ENCODE peak calls at places on chromosome X, in six cellular contexts. One of them, this sample, is unnamed.
A peak's percentile ranks its signal among the peaks of the same experiment; 100 is the strongest.

GRCh38 chrX:64334467-64334866 is 60.8 kb downstream of the MTMR8 start:
- DNase-seq in right atrium auricular region: no peak
- DNase-seq in K562: no peak
- DNase-seq in mucosa of descending colon: no peak
- DNase-seq in transverse colon: peak; percentile 58
- DNase-seq in heart left ventricle: no peak
- DNase-seq in this sample: no peak

GRCh38 chrX:104566921-104567501 is 1.0 kb downstream of the IL1RAPL2 start:
- DNase-seq in heart left ventricle: no peak
- DNase-seq in right atrium auricular region: no peak
- DNase-seq in K562: no peak
- DNase-seq in transverse colon: no peak
- DNase-seq in mucosa of descending colon: no peak
- DNase-seq in this sample: peak; percentile 2

GRCh38 chrX:154596290-154596929 is 11.5 kb downstream of the CTAG1A start:
- DNase-seq in mucosa of descending colon: no peak
- DNase-seq in transverse colon: no peak
- DNase-seq in right atrium auricular region: no peak
- DNase-seq in K562: no peak
- DNase-seq in heart left ventricle: no peak
- DNase-seq in this sample: peak; percentile 70

GRCh38 chrX:74422029-74422352 is 698 bp downstream of the SLC16A2 start:
- DNase-seq in heart left ventricle: no peak
- DNase-seq in K562: no peak
- DNase-seq in mucosa of descending colon: no peak
- DNase-seq in transverse colon: no peak
- DNase-seq in right atrium auricular region: no peak
- DNase-seq in this sample: no peak

GRCh38 chrX:10769165-10769564 is 148.8 kb upstream of the MID1 start:
- DNase-seq in heart left ventricle: no peak
- DNase-seq in right atrium auricular region: no peak
- DNase-seq in transverse colon: no peak
- DNase-seq in K562: peak; percentile 22
- DNase-seq in mucosa of descending colon: no peak
- DNase-seq in this sample: peak; percentile 44

GRCh38 chrX:47648376-47648775 is 2.0 kb downstream of the ELK1 start:
- DNase-seq in transverse colon: no peak
- DNase-seq in mucosa of descending colon: no peak
- DNase-seq in K562: no peak
- DNase-seq in heart left ventricle: no peak
- DNase-seq in right atrium auricular region: no peak
- DNase-seq in this sample: no peak

GRCh38 chrX:134601240-134601639 is 57.0 kb downstream of the PLAC1 start:
- DNase-seq in K562: no peak
- DNase-seq in heart left ventricle: no peak
- DNase-seq in transverse colon: no peak
- DNase-seq in right atrium auricular region: no peak
- DNase-seq in mucosa of descending colon: no peak
- DNase-seq in this sample: peak; percentile 56

GRCh38 chrX:100928660-100929613 is at the start of gene XKRX:
- DNase-seq in mucosa of descending colon: peak; percentile 79
- DNase-seq in right atrium auricular region: no peak
- DNase-seq in transverse colon: peak; percentile 71
- DNase-seq in heart left ventricle: peak; percentile 10
- DNase-seq in K562: peak; percentile 11
- DNase-seq in this sample: peak; percentile 52

GRCh38 chrX:27600686-27601085 is 10.5 kb downstream of the DCAF8L2 start:
- DNase-seq in right atrium auricular region: no peak
- DNase-seq in K562: no peak
- DNase-seq in transverse colon: no peak
- DNase-seq in heart left ventricle: no peak
- DNase-seq in mucosa of descending colon: no peak
- DNase-seq in this sample: no peak

GRCh38 chrX:37332987-37333658 is 16.0 kb upstream of the PRRG1 start:
- DNase-seq in heart left ventricle: no peak
- DNase-seq in mucosa of descending colon: no peak
- DNase-seq in transverse colon: no peak
- DNase-seq in K562: no peak
- DNase-seq in right atrium auricular region: no peak
- DNase-seq in this sample: no peak

GRCh38 chrX:47751670-47752069 is 85.0 kb upstream of the ZNF81 start:
- DNase-seq in mucosa of descending colon: peak; percentile 43
- DNase-seq in right atrium auricular region: no peak
- DNase-seq in heart left ventricle: no peak
- DNase-seq in K562: peak; percentile 34
- DNase-seq in transverse colon: peak; percentile 60
- DNase-seq in this sample: peak; percentile 60

GRCh38 chrX:80747832-80748231 is 61.8 kb downstream of the BRWD3 start:
- DNase-seq in transverse colon: no peak
- DNase-seq in heart left ventricle: no peak
- DNase-seq in K562: no peak
- DNase-seq in right atrium auricular region: no peak
- DNase-seq in mucosa of descending colon: no peak
- DNase-seq in this sample: no peak

GRCh38 chrX:109889289-109890006 is 113.5 kb upstream of the TMEM164 start:
- DNase-seq in heart left ventricle: no peak
- DNase-seq in K562: peak; percentile 42
- DNase-seq in mucosa of descending colon: no peak
- DNase-seq in transverse colon: no peak
- DNase-seq in right atrium auricular region: no peak
- DNase-seq in this sample: peak; percentile 56

GRCh38 chrX:153245288-153245731 is 66.2 kb downstream of the MAGEA1 start:
- DNase-seq in transverse colon: no peak
- DNase-seq in heart left ventricle: no peak
- DNase-seq in right atrium auricular region: no peak
- DNase-seq in K562: peak; percentile 60
- DNase-seq in mucosa of descending colon: no peak
- DNase-seq in this sample: no peak

GRCh38 chrX:2767631-2768455 is 16.0 kb downstream of the XG start:
- DNase-seq in transverse colon: peak; percentile 22
- DNase-seq in right atrium auricular region: peak; percentile 62
- DNase-seq in K562: no peak
- DNase-seq in heart left ventricle: peak; percentile 38
- DNase-seq in mucosa of descending colon: peak; percentile 57
- DNase-seq in this sample: peak; percentile 57

GRCh38 chrX:67781132-67781531 is 237.3 kb downstream of the AR start:
- DNase-seq in transverse colon: no peak
- DNase-seq in mucosa of descending colon: no peak
- DNase-seq in right atrium auricular region: no peak
- DNase-seq in K562: no peak
- DNase-seq in heart left ventricle: peak; percentile 18
- DNase-seq in this sample: no peak

GRCh38 chrX:129654652-129655546 is at the start of gene APLN:
- DNase-seq in mucosa of descending colon: peak; percentile 55
- DNase-seq in heart left ventricle: peak; percentile 61
- DNase-seq in K562: no peak
- DNase-seq in transverse colon: no peak
- DNase-seq in right atrium auricular region: peak; percentile 55
- DNase-seq in this sample: peak; percentile 73

GRCh38 chrX:149497626-149498025 is 7.5 kb downstream of the IDS start:
- DNase-seq in K562: no peak
- DNase-seq in right atrium auricular region: peak; percentile 40
- DNase-seq in mucosa of descending colon: no peak
- DNase-seq in heart left ventricle: no peak
- DNase-seq in transverse colon: no peak
- DNase-seq in this sample: no peak

GRCh38 chrX:101415180-101416130 is 7.4 kb downstream of the HNRNPH2 start:
- DNase-seq in K562: peak; percentile 56
- DNase-seq in mucosa of descending colon: no peak
- DNase-seq in right atrium auricular region: no peak
- DNase-seq in transverse colon: no peak
- DNase-seq in heart left ventricle: peak; percentile 16
- DNase-seq in this sample: peak; percentile 84

GRCh38 chrX:2442694-2443093 is 58.1 kb downstream of the DHRSX start:
- DNase-seq in K562: no peak
- DNase-seq in heart left ventricle: no peak
- DNase-seq in right atrium auricular region: no peak
- DNase-seq in mucosa of descending colon: no peak
- DNase-seq in transverse colon: no peak
- DNase-seq in this sample: no peak

GRCh38 chrX:53281321-53281822 is at the start of gene IQSEC2:
- DNase-seq in transverse colon: peak; percentile 89
- DNase-seq in heart left ventricle: peak; percentile 87
- DNase-seq in mucosa of descending colon: peak; percentile 90
- DNase-seq in K562: peak; percentile 77
- DNase-seq in right atrium auricular region: peak; percentile 79
- DNase-seq in this sample: peak; percentile 75

GRCh38 chrX:133923548-133923947 is 61.8 kb downstream of the GPC3 start:
- DNase-seq in heart left ventricle: no peak
- DNase-seq in mucosa of descending colon: no peak
- DNase-seq in right atrium auricular region: no peak
- DNase-seq in K562: no peak
- DNase-seq in transverse colon: no peak
- DNase-seq in this sample: no peak

DNA sequence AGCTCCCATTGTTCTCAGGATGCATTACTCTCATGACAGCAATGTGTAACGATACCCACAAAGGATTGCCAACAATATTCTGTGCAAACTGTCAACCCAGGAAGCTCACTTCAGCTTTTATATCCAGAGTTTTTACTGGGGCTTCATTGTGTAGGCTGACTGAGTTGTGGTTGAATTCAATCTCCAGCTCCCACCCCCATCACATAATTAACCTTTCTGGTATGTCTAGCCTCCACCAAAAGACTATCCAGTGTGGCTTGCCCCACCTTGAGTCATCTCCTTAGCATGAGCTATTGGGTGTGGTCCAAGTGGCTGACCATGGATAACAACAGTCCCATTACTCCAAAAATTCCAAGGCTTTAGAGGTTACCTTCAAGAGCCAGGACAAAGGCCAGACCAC is 17.7 kb upstream of the TAB3 start:
- DNase-seq in transverse colon: no peak
- DNase-seq in mucosa of descending colon: no peak
- DNase-seq in heart left ventricle: no peak
- DNase-seq in right atrium auricular region: no peak
- DNase-seq in K562: no peak
- DNase-seq in this sample: no peak
- H3K4me1 ChIP-seq in transverse colon: no peaks in the 10 kb centered on the region
- H3K4me1 ChIP-seq in mucosa of descending colon: no peaks in the 10 kb centered on the region
- H3K4me1 ChIP-seq in heart left ventricle: no peaks in the 10 kb centered on the region
- H3K4me1 ChIP-seq in right atrium auricular region: no peaks in the 10 kb centered on the region
- H3K4me1 ChIP-seq in K562: peaks cover 49% of the 10 kb centered on the region
- H3K4me1 ChIP-seq in this sample: peaks cover 15% of the 10 kb centered on the region

GRCh38 chrX:25020391-25021131 is 4.8 kb upstream of the ARX start:
- DNase-seq in heart left ventricle: no peak
- DNase-seq in K562: peak; percentile 75
- DNase-seq in transverse colon: no peak
- DNase-seq in right atrium auricular region: no peak
- DNase-seq in mucosa of descending colon: no peak
- DNase-seq in this sample: peak; percentile 18

GRCh38 chrX:25019707-25020390 is 4.1 kb upstream of the ARX start:
- DNase-seq in transverse colon: no peak
- DNase-seq in mucosa of descending colon: no peak
- DNase-seq in heart left ventricle: no peak
- DNase-seq in right atrium auricular region: no peak
- DNase-seq in K562: no peak
- DNase-seq in this sample: no peak

GRCh38 chrX:25022499-25023325 is 6.9 kb upstream of the ARX start:
- DNase-seq in right atrium auricular region: no peak
- DNase-seq in heart left ventricle: no peak
- DNase-seq in mucosa of descending colon: no peak
- DNase-seq in K562: no peak
- DNase-seq in transverse colon: no peak
- DNase-seq in this sample: no peak

GRCh38 chrX:25018682-25019081 is 2.9 kb upstream of the ARX start:
- DNase-seq in right atrium auricular region: no peak
- DNase-seq in heart left ventricle: no peak
- DNase-seq in K562: no peak
- DNase-seq in transverse colon: no peak
- DNase-seq in mucosa of descending colon: no peak
- DNase-seq in this sample: no peak

DNA sequence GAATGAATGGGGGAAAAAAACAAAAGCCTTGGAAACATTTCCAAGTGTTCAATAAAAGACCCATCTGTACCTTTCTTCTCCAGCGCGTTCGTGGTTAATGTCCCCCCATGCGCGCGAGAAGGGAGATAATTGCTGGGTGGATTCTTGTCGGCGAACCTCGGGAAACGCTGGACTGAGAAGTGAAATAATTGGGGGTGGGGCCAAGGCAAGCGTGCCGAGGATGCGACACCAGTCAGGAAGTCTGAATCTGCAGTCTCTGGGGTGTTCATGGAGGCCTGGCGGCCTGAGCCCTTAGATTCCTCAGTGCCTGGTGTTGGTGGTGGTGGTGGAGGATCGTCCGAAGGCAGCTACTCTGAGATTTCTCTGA is 5.3 kb upstream of the ARX start:
- DNase-seq in transverse colon: no peak
- DNase-seq in K562: no peak
- DNase-seq in mucosa of descending colon: no peak
- DNase-seq in heart left ventricle: no peak
- DNase-seq in right atrium auricular region: no peak
- DNase-seq in this sample: no peak
- TF ChIP-seq CTCF in transverse colon: no peak
- TF ChIP-seq CTCF in K562: no peak
- TF ChIP-seq CTCF in mucosa of descending colon: no peak
- TF ChIP-seq CTCF in heart left ventricle: no peak
- TF ChIP-seq CTCF in right atrium auricular region: no peak
- TF ChIP-seq CTCF in this sample: no peak

DNA sequence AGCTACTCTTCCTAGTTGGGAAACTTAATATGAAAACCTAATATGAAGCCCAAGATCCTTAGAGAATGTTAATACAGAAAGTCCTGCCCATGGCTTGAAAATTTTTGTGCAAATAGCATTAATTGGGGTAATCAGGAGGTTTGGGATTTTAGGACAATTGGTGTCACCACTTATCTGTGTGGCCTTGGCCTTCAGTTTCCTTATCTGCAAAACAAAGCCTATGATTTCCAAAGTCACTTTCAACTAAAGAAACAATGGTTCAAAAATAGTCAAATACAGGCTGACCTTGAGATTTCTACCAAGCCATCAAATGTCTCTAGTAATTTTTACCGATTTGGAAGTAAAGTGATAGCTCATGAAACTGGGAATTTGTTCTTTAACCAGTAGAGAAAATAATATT is 40.2 kb upstream of the FAM9C start:
- DNase-seq in mucosa of descending colon: no peak
- DNase-seq in right atrium auricular region: no peak
- DNase-seq in K562: no peak
- DNase-seq in transverse colon: no peak
- DNase-seq in heart left ventricle: no peak
- DNase-seq in this sample: no peak
- H3K4me1 ChIP-seq in mucosa of descending colon: peaks cover 6% of the 10 kb centered on the region
- H3K4me1 ChIP-seq in right atrium auricular region: no peaks in the 10 kb centered on the region
- H3K4me1 ChIP-seq in K562: peaks cover 13% of the 10 kb centered on the region
- H3K4me1 ChIP-seq in transverse colon: peaks cover 30% of the 10 kb centered on the region
- H3K4me1 ChIP-seq in heart left ventricle: no peaks in the 10 kb centered on the region
- H3K4me1 ChIP-seq in this sample: no peaks in the 10 kb centered on the region

DNA sequence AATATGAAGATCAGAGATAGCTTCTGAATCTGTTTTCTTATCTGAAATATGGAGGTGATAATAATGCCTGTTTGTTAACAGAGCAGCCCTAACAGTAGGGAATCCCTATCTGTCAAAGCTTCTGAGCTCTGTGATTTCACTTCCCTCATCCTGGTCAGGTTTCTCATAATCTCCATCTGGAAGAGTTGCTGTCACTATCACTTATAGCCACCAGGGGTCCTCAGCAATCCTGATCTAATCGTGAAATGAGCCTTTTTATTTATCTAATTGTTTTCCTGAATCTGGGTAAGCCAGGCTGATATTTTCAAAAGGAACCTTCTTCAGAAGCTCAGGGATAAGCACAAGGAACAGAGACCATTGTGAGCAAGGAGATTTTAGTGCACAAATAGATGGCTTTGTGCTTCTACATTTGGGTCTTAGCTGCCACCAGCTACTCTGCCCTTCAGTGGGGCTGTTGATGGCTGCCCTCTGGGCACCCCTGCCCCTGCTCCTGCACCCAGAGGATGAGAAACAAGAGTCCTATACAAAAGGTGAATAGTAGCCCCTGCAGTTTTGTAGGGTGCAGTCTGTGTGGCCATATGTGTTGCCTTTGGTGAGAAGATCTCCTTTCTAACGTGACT is 196.4 kb upstream of the RADX start:
- DNase-seq in K562: peak; percentile 17
- DNase-seq in right atrium auricular region: no peak
- DNase-seq in transverse colon: no peak
- DNase-seq in mucosa of descending colon: no peak
- DNase-seq in heart left ventricle: no peak
- DNase-seq in this sample: peak; percentile 38
- TF ChIP-seq CTCF in K562: peak; percentile 34
- TF ChIP-seq CTCF in right atrium auricular region: peak; percentile 74
- TF ChIP-seq CTCF in transverse colon: peak; percentile 66
- TF ChIP-seq CTCF in mucosa of descending colon: no peak
- TF ChIP-seq CTCF in heart left ventricle: peak; percentile 10
- TF ChIP-seq CTCF in this sample: peak; percentile 58